ENCODE peak calls at places on chromosomes 1 and 21, in nine cellular contexts. Q is cardiac muscle cell, M is upper lobe of right lung, G is AG04449, A is neural progenitor cell, N is PC-9, U is AG04450, R is breast epithelium, K is astrocyte of the cerebellum. H is an unnamed sample.

GRCh38 chr1:232432313-232432712 is 197.6 kb downstream of the SIPA1L2 start:
- DNase-seq in M (no peak), N (no peak), R (no peak), G (no peak), K (peak), A (no peak), U (no peak), Q (peak), H (no peak)

GRCh38 chr1:201641524-201642253 is 102.8 kb downstream of the NAV1 start:
- DNase-seq in K (no peak), U (no peak), R (no peak), Q (no peak), G (no peak), N (no peak), M (no peak), A (no peak), H (no peak)

GRCh38 chr1:63087966-63088365 is 234.4 kb upstream of the FOXD3 start:
- DNase-seq in A (peak), K (no peak), U (no peak), G (no peak), Q (peak), M (no peak), N (no peak), R (no peak), H (no peak)

GRCh38 chr21:44686843-44687561 is 5.0 kb upstream of the KRTAP12-1 start:
- DNase-seq in Q (no peak), U (no peak), R (no peak), A (no peak), G (no peak), K (no peak), M (peak), N (no peak), H (no peak)

GRCh38 chr1:228903573-228904122 is 168.4 kb downstream of the RHOU start:
- DNase-seq in M (no peak), A (no peak), G (no peak), U (no peak), K (peak), N (no peak), R (no peak), Q (no peak), H (no peak)

GRCh38 chr1:230247921-230248778 is 178.0 kb downstream of the PGBD5 start:
- DNase-seq in A (no peak), U (no peak), R (no peak), K (no peak), N (no peak), Q (peak), M (no peak), G (no peak), H (no peak)

GRCh38 chr1:12275370-12275769 is 45.5 kb downstream of the VPS13D start:
- DNase-seq in N (no peak), K (peak), M (peak), A (peak), R (no peak), G (no peak), Q (peak), U (no peak), H (peak)

GRCh38 chr1:46520063-46520911 is 30.7 kb downstream of the DMBX1 start:
- DNase-seq in N (peak), K (peak), G (no peak), U (peak), A (peak), M (peak), Q (peak), R (no peak), H (peak)

GRCh38 chr1:182407724-182408123 is 7.3 kb upstream of the TEDDM1 start:
- DNase-seq in M (no peak), A (no peak), U (no peak), K (no peak), Q (no peak), G (no peak), R (no peak), N (no peak), H (no peak)

GRCh38 chr1:43548285-43549271 is 17.9 kb downstream of the PTPRF start:
- DNase-seq in N (no peak), K (no peak), A (no peak), G (no peak), R (peak), Q (no peak), M (no peak), U (no peak), H (no peak)

GRCh38 chr1:44689447-44689765 is 14.9 kb downstream of the ARMH1 start:
- DNase-seq in K (no peak), U (no peak), N (no peak), A (no peak), G (no peak), M (no peak), Q (no peak), R (no peak), H (no peak)

GRCh38 chr1:201925301-201925567 is 21.1 kb downstream of the LMOD1 start:
- DNase-seq in M (no peak), A (no peak), Q (no peak), K (no peak), G (no peak), U (no peak), R (no peak), N (no peak), H (no peak)

GRCh38 chr21:44427241-44428120 is 27.8 kb upstream of the LRRC3 start:
- DNase-seq in A (no peak), G (no peak), N (no peak), R (no peak), M (peak), U (no peak), Q (no peak), K (no peak), H (peak)

GRCh38 chr1:237258871-237259270 is 216.9 kb downstream of the RYR2 start:
- DNase-seq in K (no peak), R (no peak), A (no peak), N (no peak), G (no peak), U (no peak), Q (peak), M (no peak), H (no peak)

GRCh38 chr1:223153177-223154119 is 10.4 kb upstream of the TLR5 start:
- DNase-seq in U (no peak), M (no peak), A (no peak), Q (peak), N (no peak), R (no peak), G (no peak), K (no peak), H (no peak)

GRCh38 chr1:214666674-214667073 is 63.7 kb downstream of the CENPF start:
- DNase-seq in R (no peak), U (no peak), A (no peak), N (no peak), K (no peak), M (no peak), Q (no peak), G (no peak), H (no peak)

GRCh38 chr1:82161651-82162238 is 361.0 kb downstream of the ADGRL2 start:
- DNase-seq in R (no peak), N (no peak), G (no peak), A (no peak), Q (no peak), U (no peak), M (no peak), K (peak), H (no peak)

GRCh38 chr1:86224651-86225050 is 68.1 kb upstream of the COL24A1 start:
- DNase-seq in U (no peak), K (no peak), Q (no peak), G (no peak), A (no peak), M (no peak), R (no peak), N (no peak), H (no peak)

GRCh38 chr1:42172394-42173133 is 8.0 kb upstream of the GUCA2A start:
- DNase-seq in M (peak), A (no peak), K (no peak), R (peak), N (no peak), G (no peak), Q (peak), U (no peak), H (no peak)

GRCh38 chr1:42171679-42172266 is 7.2 kb upstream of the GUCA2A start:
- DNase-seq in R (no peak), G (no peak), N (no peak), A (no peak), K (no peak), Q (no peak), U (no peak), M (peak), H (no peak)

GRCh38 chr1:42175314-42176054 is 10.9 kb upstream of the GUCA2A start:
- DNase-seq in R (no peak), A (no peak), N (no peak), Q (no peak), M (no peak), G (no peak), U (no peak), K (no peak), H (no peak)

GRCh38 chr1:42173961-42174715 is 9.6 kb upstream of the GUCA2A start:
- DNase-seq in Q (no peak), A (no peak), U (no peak), N (peak), K (no peak), G (no peak), M (no peak), R (peak), H (no peak)

GRCh38 chr1:42173155-42173933 is 8.8 kb upstream of the GUCA2A start:
- DNase-seq in Q (peak), R (no peak), N (no peak), K (no peak), M (peak), A (peak), G (no peak), U (no peak), H (peak)
- H3K4me3 ChIP-seq in Q (no peak), R (no peak), N (no peak), K (no peak), M (no peak), A (no peak), G (no peak), U (no peak), H (no peak)

DNA sequence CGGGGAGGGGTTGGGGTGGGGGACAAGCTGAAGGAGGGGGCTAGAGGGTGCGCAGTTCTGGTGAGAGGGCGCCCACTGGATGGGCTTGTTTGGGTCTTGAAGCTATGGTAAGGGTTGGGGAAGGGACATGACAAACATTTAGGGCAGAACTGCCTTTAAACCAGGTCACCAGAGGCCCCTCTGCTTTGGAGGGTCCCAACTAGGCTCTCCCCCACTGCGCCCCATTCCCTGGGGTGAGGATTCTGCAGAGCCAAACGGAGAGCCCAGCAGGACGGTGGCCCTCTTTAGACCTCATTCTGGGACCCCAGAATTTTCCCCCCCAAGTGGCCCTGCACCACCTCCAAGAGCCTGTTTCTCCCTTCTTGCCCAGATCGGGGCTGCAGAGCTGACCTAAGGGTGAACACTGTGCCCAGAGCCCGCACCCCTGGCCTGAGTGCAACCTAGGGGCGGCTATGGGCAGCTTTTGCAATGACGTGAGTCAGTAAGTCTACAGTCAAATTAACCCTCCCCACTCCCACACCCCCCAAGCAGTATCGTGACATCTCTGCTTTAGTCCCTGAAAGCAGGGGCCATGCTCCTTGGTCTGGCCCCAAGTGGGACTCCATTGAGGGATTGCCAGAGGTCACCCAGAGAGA is 593.8 kb downstream of the MATN1 start:
- DNase-seq in Q (no peak), R (no peak), K (no peak), M (no peak), G (no peak), A (no peak), U (no peak), N (no peak), H (no peak)
- TF ChIP-seq CTCF in Q (no peak), R (no peak), K (no peak), M (no peak), G (no peak), A (no peak), U (no peak), N (no peak), H (no peak)

GRCh38 chr1:206637605-206638004 is 2.3 kb downstream of the DYRK3 start:
- DNase-seq in K (no peak), U (no peak), G (no peak), R (no peak), N (no peak), Q (no peak), M (no peak), A (no peak), H (no peak)

GRCh38 chr1:206635080-206635982 is at the start of gene DYRK3:
- DNase-seq in K (peak), G (no peak), R (peak), Q (peak), U (peak), N (peak), A (peak), M (peak), H (peak)

GRCh38 chr1:206635983-206636354 is 633 bp downstream of the DYRK3 start:
- DNase-seq in A (no peak), M (no peak), Q (no peak), G (no peak), N (no peak), K (no peak), U (no peak), R (no peak), H (no peak)

GRCh38 chr1:206633708-206634121 is 1.6 kb upstream of the DYRK3 start:
- DNase-seq in U (peak), N (no peak), K (peak), A (peak), M (no peak), Q (no peak), R (no peak), G (no peak), H (no peak)

DNA sequence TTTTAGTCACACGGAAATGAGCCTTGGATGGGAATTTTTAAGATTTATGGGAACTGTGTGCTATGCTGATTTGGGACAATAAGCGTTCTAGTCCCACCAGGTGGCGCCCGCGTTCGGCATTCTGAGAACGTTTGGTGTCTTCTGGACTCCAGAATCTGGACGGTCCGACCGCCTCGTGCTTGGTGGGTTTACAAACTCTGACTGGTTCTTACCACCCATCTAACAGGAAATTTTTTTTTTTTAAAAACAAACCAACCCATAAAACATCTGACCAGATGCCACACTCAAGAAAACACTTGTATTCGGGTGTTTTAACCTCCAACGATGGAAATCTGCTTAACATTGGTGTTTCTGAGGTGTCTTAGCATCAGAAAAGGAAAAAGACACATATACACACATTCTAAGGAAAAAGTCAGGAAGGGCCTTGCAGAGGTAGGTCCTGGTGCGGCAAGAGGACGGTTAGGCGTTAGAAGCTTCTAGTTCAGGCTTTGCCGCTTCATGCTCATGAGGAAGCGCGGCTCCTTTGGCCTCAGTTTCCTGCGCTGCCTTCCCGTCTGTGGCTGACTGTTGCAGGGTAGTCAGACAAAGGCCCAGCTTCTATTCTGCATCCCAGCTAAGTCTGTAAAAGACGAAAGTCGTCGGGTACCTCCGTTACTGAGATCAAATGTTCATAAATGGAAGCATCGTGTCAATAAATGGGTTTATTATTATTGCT is 814 bp upstream of the DYRK3 start:
- DNase-seq in N (peak), A (peak), G (no peak), M (peak), K (peak), Q (peak), U (peak), R (peak), H (peak)
- H3K4me3 ChIP-seq in N (peak), A (peak), G (peak), M (peak), K (peak), Q (peak), U (no peak), R (peak), H (peak)

GRCh38 chr1:175373786-175374623 is 181.4 kb upstream of the KIAA0040 start:
- DNase-seq in G (no peak), U (no peak), K (no peak), Q (peak), N (no peak), M (no peak), R (no peak), A (peak), H (no peak)
- TF ChIP-seq CTCF in G (peak), U (peak), K (peak), Q (peak), N (peak), M (peak), R (peak), A (peak), H (peak)

GRCh38 chr21:35521293-35521692 is 472.2 kb upstream of the RUNX1 start:
- DNase-seq in A (peak), M (no peak), R (no peak), Q (no peak), K (no peak), N (no peak), G (no peak), U (no peak), H (no peak)

GRCh38 chr21:35520869-35521268 is 471.8 kb upstream of the RUNX1 start:
- DNase-seq in Q (no peak), K (no peak), N (no peak), M (no peak), A (no peak), G (no peak), U (no peak), R (no peak), H (no peak)

GRCh38 chr21:35520302-35520701 is 471.2 kb upstream of the RUNX1 start:
- DNase-seq in K (no peak), M (no peak), A (no peak), G (no peak), U (no peak), N (no peak), R (no peak), Q (no peak), H (no peak)

GRCh38 chr21:35525443-35525842 is 476.3 kb upstream of the RUNX1 start:
- DNase-seq in M (no peak), R (no peak), A (no peak), K (no peak), Q (no peak), U (no peak), N (no peak), G (no peak), H (no peak)

DNA sequence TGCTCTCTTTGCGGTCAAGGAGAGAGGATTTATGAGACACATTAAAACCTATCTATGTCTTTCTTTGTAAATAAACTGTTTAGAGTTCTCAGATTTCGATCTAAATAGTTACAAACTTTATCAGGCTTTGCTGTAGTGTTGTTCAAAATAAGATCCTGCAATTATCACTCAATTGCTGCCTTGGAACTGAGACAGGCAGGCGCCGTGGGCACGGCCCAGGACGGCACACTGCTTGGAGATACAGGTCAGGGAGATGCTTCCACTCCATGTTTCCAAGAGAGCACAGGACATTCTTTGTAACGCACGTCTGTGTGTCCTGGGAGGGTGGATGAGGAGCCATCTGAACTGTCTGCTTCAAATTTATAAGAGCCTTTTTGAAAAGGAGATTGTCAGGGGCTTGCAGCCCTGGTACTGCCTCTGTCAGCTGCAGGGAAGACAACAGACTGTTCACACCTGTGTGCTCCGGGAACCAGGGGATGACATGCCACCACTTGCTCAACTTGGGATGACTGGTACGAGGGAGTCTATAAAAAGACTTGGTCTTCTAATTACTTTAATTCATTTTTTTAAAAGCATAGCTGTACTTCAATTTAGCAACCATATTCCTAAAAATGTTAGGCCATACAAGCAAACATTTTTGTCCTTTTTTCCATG is 472.9 kb upstream of the RUNX1 start:
- DNase-seq in M (no peak), K (no peak), A (no peak), N (no peak), R (no peak), U (no peak), Q (no peak), G (no peak), H (no peak)
- H3K4me3 ChIP-seq in M (no peak), K (no peak), A (no peak), N (no peak), R (no peak), U (no peak), Q (no peak), G (no peak), H (no peak)